ENCODE peak calls at places on chromosomes 1 and 21, in four cellular contexts. A, K, R and Z are unnamed samples.

GRCh38 chr1:94355485-94355980 is 62.7 kb upstream of the ABCD3 start:
- DNase-seq in A (no peak), K (no peak), R (no peak), Z (peak; percentile 66)

GRCh38 chr1:100883963-100884362 is 10.7 kb downstream of the EXTL2 start:
- DNase-seq in A (peak; percentile 26), K (no peak), R (no peak), Z (peak; percentile 28)

GRCh38 chr1:202618387-202619022 is 91.7 kb downstream of the SYT2 start:
- DNase-seq in A (no peak), K (no peak), R (no peak), Z (no peak)

GRCh38 chr1:44632511-44633072 is 41.7 kb downstream of the TMEM53 start:
- DNase-seq in A (peak; percentile 86), K (no peak), R (no peak), Z (no peak)

GRCh38 chr1:5990913-5991783 is 1.1 kb downstream of the NPHP4 start:
- DNase-seq in A (peak; percentile 79), K (peak; percentile 65), R (no peak), Z (no peak)

GRCh38 chr21:29318354-29318753 is 19.6 kb downstream of the BACH1 start:
- DNase-seq in A (no peak), K (no peak), R (no peak), Z (no peak)

GRCh38 chr1:39250460-39251240 is 46.2 kb downstream of the MACF1 start:
- DNase-seq in A (no peak), K (no peak), R (no peak), Z (no peak)

GRCh38 chr1:25197982-25198681 is 34.2 kb downstream of the SYF2 start:
- DNase-seq in A (no peak), K (no peak), R (no peak), Z (peak; percentile 82)

GRCh38 chr1:243323481-243323880 is 67.6 kb downstream of the SDCCAG8 start:
- DNase-seq in A (no peak), K (no peak), R (no peak), Z (no peak)

GRCh38 chr1:155128755-155129473 is 1.2 kb downstream of the EFNA1 start:
- DNase-seq in A (no peak), K (no peak), R (no peak), Z (peak; percentile 90)

GRCh38 chr1:16099412-16099811 is 26.0 kb upstream of the FAM131C start:
- DNase-seq in A (no peak), K (no peak), R (no peak), Z (no peak)

GRCh38 chr1:66182551-66183178 is 351.3 kb upstream of the SGIP1 start:
- DNase-seq in A (no peak), K (no peak), R (no peak), Z (no peak)

GRCh38 chr1:19047373-19047772 is 90.9 kb upstream of the IFFO2 start:
- DNase-seq in A (no peak), K (no peak), R (no peak), Z (no peak)

GRCh38 chr1:161051219-161051618 is 5.4 kb upstream of the USF1 start:
- DNase-seq in A (no peak), K (no peak), R (no peak), Z (no peak)

GRCh38 chr1:223706077-223706988 is 6.0 kb upstream of the CAPN2 start:
- DNase-seq in A (peak; percentile 4), K (no peak), R (no peak), Z (peak; percentile 44)

DNA sequence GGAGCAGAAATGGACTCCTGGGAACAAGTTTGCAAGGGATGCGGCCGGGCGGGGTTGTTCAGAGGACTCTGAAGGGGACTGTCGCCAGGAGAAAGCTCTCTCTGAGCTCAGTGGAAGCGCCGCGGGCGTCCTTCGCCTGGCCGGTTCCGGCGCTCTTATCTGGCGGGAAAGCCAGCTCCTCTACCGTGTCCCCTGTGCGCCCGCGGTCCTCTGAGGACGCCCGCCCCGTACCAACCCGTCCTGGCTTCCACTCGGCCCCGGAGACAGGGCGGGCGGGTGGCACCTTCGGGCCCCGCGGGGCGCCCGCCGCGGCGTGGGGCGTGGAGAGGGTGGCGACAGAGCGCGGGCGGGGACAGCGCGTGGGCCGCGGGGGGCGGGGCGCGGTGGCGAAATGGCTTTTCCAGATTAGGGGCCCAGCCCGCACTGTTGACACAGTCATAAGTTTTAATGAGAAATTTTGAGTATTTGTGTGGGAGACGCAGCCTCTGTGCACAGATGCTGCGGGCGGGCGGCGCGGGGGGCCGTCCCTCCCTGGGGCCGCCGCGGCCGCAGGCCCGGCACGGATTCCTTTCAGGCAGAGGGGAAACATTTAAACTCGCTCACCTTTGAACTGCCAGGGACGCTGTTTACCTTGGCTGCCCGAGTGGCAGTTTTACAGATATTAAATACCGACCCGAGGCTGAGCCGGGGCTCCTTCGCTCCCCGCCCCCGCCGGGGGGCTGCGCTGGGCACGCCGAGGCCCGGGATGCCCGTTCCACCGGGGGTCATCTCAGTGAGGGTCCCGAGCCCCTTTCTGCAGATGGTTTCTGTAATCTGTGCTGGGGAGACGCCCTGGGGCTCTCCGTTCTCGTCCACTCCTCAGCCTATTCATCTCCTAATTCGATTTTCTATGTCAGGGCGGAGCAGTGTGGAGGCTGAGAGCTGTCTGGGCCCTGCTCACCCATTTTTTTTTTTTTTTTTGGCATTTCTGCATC is 70.4 kb downstream of the FOXD2 start:
- DNase-seq in A (peak; percentile 62), K (peak; percentile 53), R (no peak), Z (peak; percentile 28)
- TF ChIP-seq TCF7 in A (no peak), K (no peak), R (no peak), Z (peak; percentile 33)

GRCh38 chr1:107682467-107682866 is 282.5 kb downstream of the VAV3 start:
- DNase-seq in A (no peak), K (no peak), R (no peak), Z (no peak)
- TF ChIP-seq TCF7 in A (no peak), K (no peak), R (no peak), Z (no peak)

GRCh38 chr1:152356736-152357135 is 3.1 kb downstream of the FLG2 start:
- DNase-seq in A (no peak), K (no peak), R (no peak), Z (no peak)
- TF ChIP-seq TCF7 in A (no peak), K (no peak), R (no peak), Z (no peak)

DNA sequence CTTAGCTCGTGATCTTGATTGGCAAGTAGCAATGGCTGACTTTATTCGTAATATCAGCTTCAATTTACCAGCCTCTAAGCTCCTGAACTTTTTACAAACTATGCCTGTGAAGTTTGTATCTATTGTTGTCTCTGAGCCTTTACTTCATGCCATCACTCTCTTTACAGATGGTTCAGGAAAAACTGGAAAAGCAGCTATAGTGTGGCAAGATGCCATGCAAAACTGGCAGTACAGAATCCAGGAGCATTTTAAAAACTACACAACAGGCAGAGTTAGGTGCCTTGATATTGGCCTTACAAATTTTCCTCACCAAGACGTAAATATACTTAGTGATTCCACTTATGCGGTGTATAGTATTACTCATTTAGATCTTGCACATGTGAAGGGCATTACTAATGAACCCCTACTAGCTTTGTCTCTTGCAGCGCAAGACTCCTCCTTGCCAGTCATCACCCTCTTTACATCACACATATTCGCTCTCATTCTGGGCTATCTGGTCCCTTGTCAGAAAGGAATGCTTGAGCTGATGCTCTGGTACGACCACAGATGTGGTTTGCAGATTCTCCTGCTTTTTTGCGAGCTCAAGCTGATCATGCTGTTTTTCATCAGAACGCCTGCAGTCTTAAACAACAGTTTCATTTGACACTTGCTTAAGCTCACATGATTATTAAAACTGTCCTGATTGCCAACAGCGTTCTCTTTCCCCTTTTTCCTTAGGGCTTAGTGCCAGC is 36.3 kb downstream of the CLCA1 start:
- DNase-seq in A (no peak), K (no peak), R (no peak), Z (no peak)
- TF ChIP-seq TCF7 in A (no peak), K (no peak), R (no peak), Z (no peak)

GRCh38 chr1:170377896-170378634 is 153.9 kb upstream of the GORAB start:
- DNase-seq in A (no peak), K (no peak), R (no peak), Z (no peak)
- TF ChIP-seq TCF7 in A (no peak), K (no peak), R (no peak), Z (no peak)

GRCh38 chr1:218656301-218657037 is 311.3 kb downstream of the TGFB2 start:
- DNase-seq in A (no peak), K (no peak), R (no peak), Z (no peak)

GRCh38 chr1:218659911-218660677 is 315.0 kb downstream of the TGFB2 start:
- DNase-seq in A (no peak), K (no peak), R (no peak), Z (no peak)

GRCh38 chr1:218658294-218658693 is 313.2 kb downstream of the TGFB2 start:
- DNase-seq in A (no peak), K (no peak), R (no peak), Z (no peak)

GRCh38 chr1:218660678-218661053 is 315.5 kb downstream of the TGFB2 start:
- DNase-seq in A (no peak), K (no peak), R (no peak), Z (no peak)

GRCh38 chr1:218658899-218659298 is 313.8 kb downstream of the TGFB2 start:
- DNase-seq in A (no peak), K (no peak), R (no peak), Z (no peak)
- TF ChIP-seq TCF7 in A (no peak), K (no peak), R (no peak), Z (no peak)

GRCh38 chr1:53473463-53473862 is 14.3 kb downstream of the DMRTB1 start:
- DNase-seq in A (no peak), K (no peak), R (no peak), Z (no peak)
- TF ChIP-seq TCF7 in A (no peak), K (no peak), R (no peak), Z (no peak)

DNA sequence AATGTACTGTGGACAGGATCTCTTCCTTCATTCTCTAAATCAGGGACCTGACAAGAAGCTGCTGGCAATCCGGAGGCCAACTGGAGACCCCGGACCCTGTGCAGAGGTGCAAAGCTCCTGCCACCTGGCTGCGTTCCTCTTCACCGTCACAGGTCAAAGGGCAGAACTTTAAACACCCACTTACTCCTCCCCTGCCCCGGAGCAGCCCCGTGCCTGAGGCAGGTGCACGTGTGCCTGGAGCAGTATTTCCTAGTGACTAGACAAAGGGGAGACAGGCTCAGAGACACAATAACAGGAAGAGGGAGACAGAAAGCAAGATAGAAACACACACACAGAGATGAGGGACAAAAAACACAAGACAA is 6.6 kb upstream of the PIGC start:
- DNase-seq in A (no peak), K (no peak), R (no peak), Z (peak; percentile 65)
- TF ChIP-seq TCF7 in A (no peak), K (no peak), R (no peak), Z (peak; percentile 31)

DNA sequence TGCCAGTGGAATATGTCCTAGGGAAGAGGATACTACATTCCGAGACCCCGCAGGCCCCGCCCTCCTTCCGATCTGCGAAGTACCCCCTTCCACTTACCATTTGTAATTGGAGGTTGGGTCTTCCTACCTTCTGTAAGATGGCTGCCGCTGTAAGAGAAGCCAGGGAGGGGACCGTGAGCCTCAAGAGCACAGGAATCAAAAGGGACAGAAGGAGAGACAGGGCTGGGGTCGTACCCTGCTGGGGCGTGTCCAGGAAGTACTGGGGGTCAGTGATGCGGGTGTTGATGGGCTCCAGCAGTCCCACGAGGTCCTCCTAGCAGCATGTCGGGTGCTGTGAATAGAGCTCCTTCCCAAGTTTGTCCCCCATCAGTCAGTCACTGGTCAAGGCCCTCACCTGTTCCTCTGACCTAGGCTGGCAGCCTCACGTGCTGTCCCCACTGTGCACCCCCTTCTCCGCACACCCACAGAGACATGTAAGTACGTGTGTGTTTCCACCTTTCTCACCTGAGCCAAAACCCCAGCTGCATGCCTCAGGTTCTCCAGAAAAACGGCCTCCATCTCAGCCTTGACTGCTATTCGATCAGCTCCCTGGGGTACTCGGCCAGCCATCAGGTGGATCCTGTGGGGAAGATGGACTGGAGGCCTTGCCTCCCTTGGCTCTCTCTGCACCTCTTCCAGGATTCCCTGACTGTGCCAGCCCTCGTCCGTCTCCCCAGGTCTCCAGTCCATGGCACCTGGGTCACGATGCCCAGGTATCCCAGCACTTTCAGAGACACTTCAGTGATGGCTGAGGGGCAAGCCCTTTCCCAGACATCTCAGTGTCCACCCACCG is 1.8 kb downstream of the HYI start:
- DNase-seq in A (no peak), K (no peak), R (no peak), Z (no peak)
- TF ChIP-seq TCF7 in A (no peak), K (no peak), R (no peak), Z (no peak)